ENCODE peak calls at places on chromosome 11, in four cellular contexts. V is epithelial cell of esophagus, L is progenitor cell of endocrine pancreas, C is GM20000. G is an unnamed sample.

GRCh38 chr11:92314499-92314898 is 89.9 kb downstream of the FAT3 start:
- DNase-seq in L (no peak), V (no peak), C (no peak), G (no peak)

GRCh38 chr11:102983491-102983890 is 28.0 kb upstream of the MMP13 start:
- DNase-seq in C (no peak), V (peak), L (no peak), G (no peak)

GRCh38 chr11:17972987-17973386 is 39.9 kb downstream of the SERGEF start:
- DNase-seq in V (peak), L (peak), C (peak), G (no peak)

GRCh38 chr11:58577441-58578135 is 1.3 kb upstream of the ZFP91 start:
- DNase-seq in C (peak), V (peak), L (no peak), G (peak)

GRCh38 chr11:64146036-64146943 is 19.6 kb downstream of the MACROD1 start:
- DNase-seq in V (peak), L (no peak), C (peak), G (peak)

GRCh38 chr11:77081381-77081851 is 14.6 kb downstream of the CAPN5 start:
- DNase-seq in L (no peak), C (no peak), V (no peak), G (no peak)

GRCh38 chr11:71420455-71421241 is 27.5 kb downstream of the DHCR7 start:
- DNase-seq in L (peak), V (peak), C (peak), G (no peak)

GRCh38 chr11:24634606-24635160 is 137.8 kb downstream of the LUZP2 start:
- DNase-seq in V (no peak), L (no peak), C (no peak), G (no peak)

GRCh38 chr11:119205080-119205479 is 1.1 kb upstream of the CBL start:
- DNase-seq in V (no peak), C (peak), L (no peak), G (peak)

GRCh38 chr11:5505363-5506048 is 4.3 kb downstream of the UBQLN3 start:
- DNase-seq in C (no peak), L (no peak), V (no peak), G (no peak)

GRCh38 chr11:130509942-130510341 is 61.5 kb downstream of the ADAMTS15 start:
- DNase-seq in C (no peak), L (no peak), V (no peak), G (no peak)

GRCh38 chr11:32448232-32448631 is 12.9 kb upstream of the WT1 start:
- DNase-seq in L (no peak), C (peak), V (peak), G (no peak)
- TF ChIP-seq CTCF in L (peak), C (peak), V (peak), G (peak)

DNA sequence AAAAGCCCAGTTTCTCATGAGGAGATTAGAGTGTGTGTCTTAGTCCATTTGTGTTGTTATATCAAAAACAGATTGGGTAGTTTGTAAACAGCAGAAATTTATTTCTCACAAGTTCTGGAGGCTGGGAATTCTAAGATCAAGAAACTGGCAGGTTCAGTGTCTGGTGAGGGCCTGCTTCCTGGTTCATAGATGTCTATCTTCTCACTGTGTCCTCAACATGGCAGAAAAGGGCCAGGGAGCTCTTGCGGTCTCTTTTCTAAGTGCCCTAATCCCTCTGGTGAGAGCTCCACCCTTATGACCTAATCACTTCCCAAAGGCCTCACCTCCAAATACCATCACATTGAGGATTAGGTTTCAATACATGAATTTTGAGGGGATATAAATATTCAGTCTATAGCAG is 25.5 kb upstream of the AMOTL1 start:
- DNase-seq in L (no peak), C (no peak), V (no peak), G (no peak)
- TF ChIP-seq CTCF in L (no peak), C (no peak), V (no peak), G (no peak)

DNA sequence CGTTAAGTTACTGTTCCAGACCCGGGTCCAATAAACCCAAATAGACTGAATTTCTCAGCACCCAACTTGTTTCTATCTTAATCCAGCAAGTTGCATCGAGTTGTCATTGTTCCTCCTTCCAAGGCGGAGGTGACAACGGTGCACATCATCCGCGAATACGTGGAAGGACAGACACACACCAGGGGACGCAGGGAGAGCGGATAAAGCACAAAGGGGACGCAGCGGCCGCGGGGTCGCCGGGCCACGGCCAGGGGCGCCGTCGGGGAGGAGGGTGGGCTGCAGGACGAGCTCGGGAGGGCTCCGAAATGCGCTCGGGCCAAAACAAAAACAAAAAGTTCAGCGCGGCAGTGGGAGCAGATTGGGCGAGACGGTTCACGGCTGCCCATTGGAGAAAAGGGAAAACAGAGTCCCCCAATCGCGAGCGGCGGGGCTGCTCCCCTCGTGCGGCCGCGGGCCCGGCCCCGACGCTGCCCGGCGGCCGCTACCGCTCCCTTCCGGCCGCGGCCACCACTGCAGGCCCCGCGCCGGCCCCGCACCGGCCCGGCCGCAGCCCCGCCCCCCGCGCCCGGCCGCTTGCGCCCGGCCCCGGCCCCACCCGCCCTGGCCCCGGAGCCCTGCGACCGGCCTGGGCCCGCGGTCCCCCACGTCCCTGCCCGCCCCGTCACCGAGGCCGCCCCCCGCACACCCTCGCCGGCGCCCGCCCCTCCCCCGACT is 518 bp downstream of the KMT5B start:
- DNase-seq in L (peak), C (peak), V (peak), G (peak)
- TF ChIP-seq CTCF in L (peak), C (peak), V (no peak), G (peak)

DNA sequence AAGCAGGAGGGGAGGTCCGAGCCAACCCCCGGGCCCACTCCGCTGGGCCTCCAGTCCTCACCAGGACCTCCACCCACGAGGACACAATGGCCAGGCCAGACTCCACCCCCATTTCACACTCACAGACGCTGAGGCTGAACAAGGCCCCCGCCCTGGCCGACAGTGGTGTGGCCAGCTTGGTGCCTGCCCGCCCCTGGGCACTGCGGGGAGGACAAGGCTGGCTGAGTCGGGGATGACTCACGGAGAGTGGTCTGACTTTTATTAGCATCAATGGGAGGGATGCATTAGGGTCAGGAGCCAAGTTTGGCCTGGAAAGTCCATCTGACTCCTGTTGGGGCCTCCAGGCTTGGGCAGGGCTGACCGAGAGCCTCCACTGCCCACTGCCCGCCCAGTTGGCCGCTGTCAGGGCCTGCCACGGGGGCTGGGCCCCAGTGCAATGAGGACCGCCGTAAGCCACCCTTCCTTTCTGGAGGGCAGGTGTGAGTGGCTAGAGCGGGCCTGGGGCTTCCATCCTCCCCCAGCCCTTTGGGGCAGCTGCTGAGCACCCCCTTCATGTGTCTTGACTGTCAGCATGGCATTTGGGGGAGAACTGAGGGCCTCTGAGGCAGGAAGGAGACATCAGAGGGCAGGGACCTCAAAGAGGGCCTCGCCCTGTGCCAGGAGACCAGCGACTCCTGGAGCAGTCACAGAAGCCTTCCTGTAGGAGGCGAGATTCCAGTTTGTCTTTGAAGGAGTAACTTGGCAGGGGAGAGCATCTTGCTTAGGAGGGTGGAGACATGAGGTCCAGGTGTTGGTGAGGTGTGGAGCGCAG is 10.6 kb downstream of the TSPAN32 start:
- DNase-seq in V (no peak), C (no peak), L (no peak), G (no peak)
- TF ChIP-seq CTCF in V (peak), C (no peak), L (no peak), G (no peak)

GRCh38 chr11:59716051-59716450 is 2.4 kb upstream of the OR10V1 start:
- DNase-seq in V (no peak), C (no peak), L (no peak), G (no peak)
- TF ChIP-seq CTCF in V (no peak), C (no peak), L (no peak), G (no peak)

G was measured in GM13977.